ENCODE peak calls at places on chromosomes 3 and 15, in ten cellular contexts. One of them, this sample, is unnamed.

GRCh38 chr15:73079570-73079969 is 27.3 kb downstream of the NEO1 start:
- DNase-seq in Daoy: no peak
- DNase-seq in esophagus squamous epithelium: no peak
- DNase-seq in aorta: no peak
- DNase-seq in tibial nerve: no peak
- DNase-seq in cardiac fibroblast: peak; percentile 1
- DNase-seq in NCI-H1694 treated with DMSO at 0.1 percent for 48 hours: no peak
- DNase-seq in posterior cingulate gyrus: no peak
- DNase-seq in RPMI8226: no peak
- DNase-seq in T47D: no peak
- DNase-seq in this sample: peak; percentile 27

GRCh38 chr3:101637461-101637860 is 39.5 kb downstream of the ZBTB11 start:
- DNase-seq in NCI-H1694 treated with DMSO at 0.1 percent for 48 hours: no peak
- DNase-seq in esophagus squamous epithelium: no peak
- DNase-seq in aorta: no peak
- DNase-seq in T47D: no peak
- DNase-seq in RPMI8226: no peak
- DNase-seq in posterior cingulate gyrus: no peak
- DNase-seq in tibial nerve: no peak
- DNase-seq in Daoy: no peak
- DNase-seq in cardiac fibroblast: no peak
- DNase-seq in this sample: no peak

GRCh38 chr15:31758126-31758525 is 272.2 kb upstream of the CHRNA7 start:
- DNase-seq in posterior cingulate gyrus: peak; percentile 88
- DNase-seq in cardiac fibroblast: peak; percentile 81
- DNase-seq in aorta: no peak
- DNase-seq in tibial nerve: peak; percentile 20
- DNase-seq in Daoy: peak; percentile 78
- DNase-seq in RPMI8226: peak; percentile 70
- DNase-seq in NCI-H1694 treated with DMSO at 0.1 percent for 48 hours: no peak
- DNase-seq in T47D: peak; percentile 12
- DNase-seq in esophagus squamous epithelium: no peak
- DNase-seq in this sample: peak; percentile 7

GRCh38 chr3:40741729-40742128 is 217.0 kb downstream of the ZNF621 start:
- DNase-seq in posterior cingulate gyrus: no peak
- DNase-seq in Daoy: no peak
- DNase-seq in T47D: no peak
- DNase-seq in NCI-H1694 treated with DMSO at 0.1 percent for 48 hours: no peak
- DNase-seq in esophagus squamous epithelium: no peak
- DNase-seq in aorta: no peak
- DNase-seq in tibial nerve: peak; percentile 42
- DNase-seq in RPMI8226: no peak
- DNase-seq in cardiac fibroblast: peak; percentile 71
- DNase-seq in this sample: no peak

GRCh38 chr15:25812073-25812472 is 51.1 kb downstream of the ATP10A start:
- DNase-seq in esophagus squamous epithelium: no peak
- DNase-seq in aorta: no peak
- DNase-seq in Daoy: no peak
- DNase-seq in T47D: no peak
- DNase-seq in RPMI8226: no peak
- DNase-seq in NCI-H1694 treated with DMSO at 0.1 percent for 48 hours: no peak
- DNase-seq in tibial nerve: no peak
- DNase-seq in posterior cingulate gyrus: no peak
- DNase-seq in cardiac fibroblast: no peak
- DNase-seq in this sample: no peak

GRCh38 chr3:179663093-179663492 is 10.3 kb downstream of the USP13 start:
- DNase-seq in cardiac fibroblast: no peak
- DNase-seq in posterior cingulate gyrus: no peak
- DNase-seq in T47D: no peak
- DNase-seq in NCI-H1694 treated with DMSO at 0.1 percent for 48 hours: no peak
- DNase-seq in esophagus squamous epithelium: no peak
- DNase-seq in tibial nerve: no peak
- DNase-seq in aorta: no peak
- DNase-seq in RPMI8226: no peak
- DNase-seq in Daoy: no peak
- DNase-seq in this sample: no peak

GRCh38 chr3:183411216-183411922 is 17.1 kb downstream of the MCF2L2 start:
- DNase-seq in esophagus squamous epithelium: no peak
- DNase-seq in T47D: no peak
- DNase-seq in posterior cingulate gyrus: no peak
- DNase-seq in aorta: no peak
- DNase-seq in RPMI8226: no peak
- DNase-seq in NCI-H1694 treated with DMSO at 0.1 percent for 48 hours: no peak
- DNase-seq in Daoy: no peak
- DNase-seq in tibial nerve: no peak
- DNase-seq in cardiac fibroblast: no peak
- DNase-seq in this sample: no peak

GRCh38 chr3:45864760-45865567 is 21.4 kb upstream of the CCR9 start:
- DNase-seq in Daoy: no peak
- DNase-seq in cardiac fibroblast: no peak
- DNase-seq in NCI-H1694 treated with DMSO at 0.1 percent for 48 hours: no peak
- DNase-seq in RPMI8226: no peak
- DNase-seq in posterior cingulate gyrus: no peak
- DNase-seq in esophagus squamous epithelium: no peak
- DNase-seq in aorta: no peak
- DNase-seq in T47D: no peak
- DNase-seq in tibial nerve: no peak
- DNase-seq in this sample: peak; percentile 33

GRCh38 chr3:78647735-78648134 is 1120.1 kb downstream of the ROBO1 start:
- DNase-seq in tibial nerve: no peak
- DNase-seq in esophagus squamous epithelium: no peak
- DNase-seq in posterior cingulate gyrus: no peak
- DNase-seq in NCI-H1694 treated with DMSO at 0.1 percent for 48 hours: no peak
- DNase-seq in aorta: no peak
- DNase-seq in cardiac fibroblast: peak; percentile 51
- DNase-seq in T47D: no peak
- DNase-seq in Daoy: no peak
- DNase-seq in RPMI8226: no peak
- DNase-seq in this sample: no peak

GRCh38 chr3:179750720-179751328 is 98.0 kb downstream of the USP13 start:
- DNase-seq in RPMI8226: peak; percentile 48
- DNase-seq in cardiac fibroblast: peak; percentile 48
- DNase-seq in posterior cingulate gyrus: no peak
- DNase-seq in Daoy: no peak
- DNase-seq in esophagus squamous epithelium: no peak
- DNase-seq in NCI-H1694 treated with DMSO at 0.1 percent for 48 hours: peak; percentile 6
- DNase-seq in tibial nerve: no peak
- DNase-seq in T47D: peak; percentile 65
- DNase-seq in aorta: no peak
- DNase-seq in this sample: no peak

GRCh38 chr15:41891946-41892345 is 1.9 kb downstream of the SPTBN5 start:
- DNase-seq in T47D: no peak
- DNase-seq in Daoy: no peak
- DNase-seq in posterior cingulate gyrus: no peak
- DNase-seq in tibial nerve: no peak
- DNase-seq in esophagus squamous epithelium: no peak
- DNase-seq in aorta: no peak
- DNase-seq in NCI-H1694 treated with DMSO at 0.1 percent for 48 hours: no peak
- DNase-seq in cardiac fibroblast: no peak
- DNase-seq in RPMI8226: no peak
- DNase-seq in this sample: no peak

GRCh38 chr15:67785431-67785830 is 39.9 kb upstream of the SKOR1 start:
- DNase-seq in NCI-H1694 treated with DMSO at 0.1 percent for 48 hours: no peak
- DNase-seq in posterior cingulate gyrus: no peak
- DNase-seq in RPMI8226: peak; percentile 87
- DNase-seq in tibial nerve: no peak
- DNase-seq in Daoy: no peak
- DNase-seq in aorta: no peak
- DNase-seq in esophagus squamous epithelium: no peak
- DNase-seq in cardiac fibroblast: no peak
- DNase-seq in T47D: no peak
- DNase-seq in this sample: no peak

GRCh38 chr3:53234841-53235232 is 21.0 kb downstream of the TKT start:
- DNase-seq in cardiac fibroblast: no peak
- DNase-seq in T47D: no peak
- DNase-seq in Daoy: no peak
- DNase-seq in posterior cingulate gyrus: no peak
- DNase-seq in tibial nerve: no peak
- DNase-seq in RPMI8226: no peak
- DNase-seq in NCI-H1694 treated with DMSO at 0.1 percent for 48 hours: no peak
- DNase-seq in esophagus squamous epithelium: no peak
- DNase-seq in aorta: no peak
- DNase-seq in this sample: no peak

GRCh38 chr15:61989698-61990097 is 70.5 kb downstream of the VPS13C start:
- DNase-seq in NCI-H1694 treated with DMSO at 0.1 percent for 48 hours: no peak
- DNase-seq in tibial nerve: no peak
- DNase-seq in aorta: no peak
- DNase-seq in posterior cingulate gyrus: no peak
- DNase-seq in T47D: no peak
- DNase-seq in cardiac fibroblast: peak; percentile 54
- DNase-seq in esophagus squamous epithelium: no peak
- DNase-seq in RPMI8226: no peak
- DNase-seq in Daoy: no peak
- DNase-seq in this sample: no peak

GRCh38 chr15:101541501-101542292 is 52.2 kb upstream of the PCSK6 start:
- DNase-seq in cardiac fibroblast: no peak
- DNase-seq in esophagus squamous epithelium: no peak
- DNase-seq in T47D: no peak
- DNase-seq in tibial nerve: no peak
- DNase-seq in Daoy: no peak
- DNase-seq in RPMI8226: no peak
- DNase-seq in aorta: no peak
- DNase-seq in posterior cingulate gyrus: no peak
- DNase-seq in NCI-H1694 treated with DMSO at 0.1 percent for 48 hours: no peak
- DNase-seq in this sample: no peak

GRCh38 chr15:78766041-78766440 is 45.2 kb downstream of the ADAMTS7 start:
- DNase-seq in aorta: peak; percentile 51
- DNase-seq in posterior cingulate gyrus: no peak
- DNase-seq in Daoy: no peak
- DNase-seq in esophagus squamous epithelium: no peak
- DNase-seq in RPMI8226: no peak
- DNase-seq in tibial nerve: no peak
- DNase-seq in cardiac fibroblast: no peak
- DNase-seq in T47D: no peak
- DNase-seq in NCI-H1694 treated with DMSO at 0.1 percent for 48 hours: no peak
- DNase-seq in this sample: no peak

GRCh38 chr3:142844339-142844977 is 44.4 kb downstream of the PCOLCE2 start:
- DNase-seq in posterior cingulate gyrus: no peak
- DNase-seq in tibial nerve: no peak
- DNase-seq in NCI-H1694 treated with DMSO at 0.1 percent for 48 hours: peak; percentile 38
- DNase-seq in RPMI8226: peak; percentile 47
- DNase-seq in T47D: peak; percentile 65
- DNase-seq in Daoy: peak; percentile 63
- DNase-seq in cardiac fibroblast: peak; percentile 77
- DNase-seq in aorta: no peak
- DNase-seq in esophagus squamous epithelium: no peak
- DNase-seq in this sample: peak; percentile 51

This sample was measured in small intestine.